ENCODE peak calls at places on chromosomes 2 and 18, in seven cellular contexts. V is astrocyte of the spinal cord, Y is pancreas, K is GM12865, H is BJ, N is AG04450, W is esophagus squamous epithelium. J is an unnamed sample.

GRCh38 chr2:49294225-49294624 is 139.9 kb upstream of the FSHR start:
- DNase-seq in V (no peak), Y (no peak), K (no peak), H (no peak), N (no peak), W (no peak), J (no peak)

GRCh38 chr2:239225456-239225855 is 175.4 kb downstream of the HDAC4 start:
- DNase-seq in V (no peak), Y (no peak), K (no peak), H (no peak), N (no peak), W (no peak), J (no peak)

GRCh38 chr2:132037527-132038178 is 124.1 kb downstream of the ANKRD30BL start:
- DNase-seq in V (peak), Y (peak), K (no peak), H (no peak), N (no peak), W (no peak), J (no peak)

GRCh38 chr2:11876436-11876835 is 130.0 kb downstream of the LPIN1 start:
- DNase-seq in V (no peak), Y (no peak), K (no peak), H (no peak), N (no peak), W (no peak), J (no peak)

GRCh38 chr2:667332-668000 is 9.7 kb downstream of the TMEM18 start:
- DNase-seq in V (peak), Y (no peak), K (no peak), H (no peak), N (peak), W (no peak), J (no peak)

GRCh38 chr18:74976331-74976909 is 232.5 kb downstream of the PTGR3 start:
- DNase-seq in V (no peak), Y (no peak), K (no peak), H (no peak), N (no peak), W (no peak), J (no peak)

GRCh38 chr2:176931588-176932563 is 280.7 kb upstream of the HNRNPA3 start:
- DNase-seq in V (peak), Y (no peak), K (peak), H (no peak), N (no peak), W (no peak), J (no peak)

GRCh38 chr2:28613616-28614501 is 118.0 kb downstream of the PLB1 start:
- DNase-seq in V (peak), Y (peak), K (no peak), H (no peak), N (peak), W (no peak), J (no peak)

GRCh38 chr2:121095257-121096080 is 189.5 kb downstream of the TFCP2L1 start:
- DNase-seq in V (peak), Y (peak), K (peak), H (no peak), N (no peak), W (no peak), J (peak)

GRCh38 chr2:58494059-58494458 is 252.9 kb upstream of the FANCL start:
- DNase-seq in V (no peak), Y (no peak), K (no peak), H (no peak), N (no peak), W (no peak), J (no peak)

GRCh38 chr2:182330451-182331325 is 96.1 kb downstream of the PDE1A start:
- DNase-seq in V (no peak), Y (no peak), K (no peak), H (no peak), N (no peak), W (no peak), J (no peak)

GRCh38 chr18:42114310-42114943 is 159.4 kb downstream of the PIK3C3 start:
- DNase-seq in V (peak), Y (peak), K (peak), H (peak), N (peak), W (no peak), J (peak)

GRCh38 chr2:209872675-209873074 is 101.0 kb downstream of the UNC80 start:
- DNase-seq in V (peak), Y (no peak), K (no peak), H (no peak), N (no peak), W (no peak), J (peak)

GRCh38 chr2:18545384-18545783 is 15.1 kb downstream of the RDH14 start:
- DNase-seq in V (peak), Y (no peak), K (no peak), H (no peak), N (no peak), W (no peak), J (no peak)

GRCh38 chr2:70565039-70565731 is 11.6 kb upstream of the TGFA start:
- DNase-seq in V (no peak), Y (no peak), K (no peak), H (no peak), N (no peak), W (no peak), J (peak)

GRCh38 chr2:212361174-212361756 is 177.3 kb downstream of the ERBB4 start:
- DNase-seq in V (no peak), Y (no peak), K (no peak), H (no peak), N (no peak), W (no peak), J (no peak)

GRCh38 chr2:225367482-225367881 is 32.0 kb upstream of the NYAP2 start:
- DNase-seq in V (peak), Y (no peak), K (no peak), H (no peak), N (no peak), W (no peak), J (no peak)

GRCh38 chr2:238876232-238876630 is 28.3 kb downstream of the TWIST2 start:
- DNase-seq in V (no peak), Y (no peak), K (no peak), H (no peak), N (no peak), W (no peak), J (no peak)

GRCh38 chr18:58400337-58400885 is 228.5 kb downstream of the ALPK2 start:
- DNase-seq in V (no peak), Y (no peak), K (no peak), H (peak), N (no peak), W (no peak), J (no peak)

GRCh38 chr2:186098821-186099220 is 360.2 kb downstream of the FSIP2 start:
- DNase-seq in V (peak), Y (no peak), K (no peak), H (no peak), N (no peak), W (no peak), J (no peak)

GRCh38 chr2:216680951-216681629 is 14.3 kb downstream of the IGFBP5 start:
- DNase-seq in V (no peak), Y (no peak), K (no peak), H (no peak), N (no peak), W (no peak), J (no peak)

GRCh38 chr18:77248873-77249582 is 620 bp upstream of the GALR1 start:
- DNase-seq in V (no peak), Y (no peak), K (no peak), H (no peak), N (no peak), W (no peak), J (no peak)
- H3K4me3 ChIP-seq in V (peak), Y (peak), K (no peak), H (no peak), N (peak), W (peak), J (peak)

GRCh38 chr2:155266579-155266978 is 568.1 kb downstream of the KCNJ3 start:
- DNase-seq in V (no peak), Y (no peak), K (peak), H (no peak), N (no peak), W (no peak), J (no peak)
- TF ChIP-seq CTCF in V (no peak), Y (no peak), K (peak), H (no peak), N (no peak), W (no peak), J (no peak)

DNA sequence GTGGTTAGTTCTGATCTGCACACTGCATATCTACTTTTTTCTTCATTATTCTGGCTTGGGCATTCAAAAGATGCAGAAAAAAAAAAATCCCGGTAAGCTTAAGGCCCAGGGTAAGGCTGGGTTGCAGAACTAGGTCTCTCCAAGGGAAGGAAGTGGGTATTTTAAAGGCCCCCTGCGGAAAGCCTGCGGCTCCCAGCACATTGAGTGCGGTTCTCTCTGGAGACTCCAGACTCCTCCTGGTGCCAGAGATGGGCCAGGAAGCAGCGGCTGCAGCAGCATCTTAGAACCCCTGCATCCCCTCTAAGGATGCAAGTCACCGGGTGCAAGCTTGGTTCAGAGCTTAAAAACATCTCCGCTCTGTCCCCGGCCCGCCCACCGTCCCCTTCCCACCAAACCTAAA is 49.5 kb downstream of the TGIF1 start:
- DNase-seq in V (no peak), Y (no peak), K (no peak), H (no peak), N (no peak), W (no peak), J (no peak)
- H3K4me3 ChIP-seq in V (peak), Y (no peak), K (no peak), H (peak), N (peak), W (peak), J (peak)

GRCh38 chr2:157876066-157876770 is at the start of gene ACVR1:
- DNase-seq in V (peak), Y (peak), K (peak), H (peak), N (peak), W (peak), J (peak)
- TF ChIP-seq CTCF in V (peak), Y (no peak), K (peak), H (peak), N (peak), W (peak), J (peak)

DNA sequence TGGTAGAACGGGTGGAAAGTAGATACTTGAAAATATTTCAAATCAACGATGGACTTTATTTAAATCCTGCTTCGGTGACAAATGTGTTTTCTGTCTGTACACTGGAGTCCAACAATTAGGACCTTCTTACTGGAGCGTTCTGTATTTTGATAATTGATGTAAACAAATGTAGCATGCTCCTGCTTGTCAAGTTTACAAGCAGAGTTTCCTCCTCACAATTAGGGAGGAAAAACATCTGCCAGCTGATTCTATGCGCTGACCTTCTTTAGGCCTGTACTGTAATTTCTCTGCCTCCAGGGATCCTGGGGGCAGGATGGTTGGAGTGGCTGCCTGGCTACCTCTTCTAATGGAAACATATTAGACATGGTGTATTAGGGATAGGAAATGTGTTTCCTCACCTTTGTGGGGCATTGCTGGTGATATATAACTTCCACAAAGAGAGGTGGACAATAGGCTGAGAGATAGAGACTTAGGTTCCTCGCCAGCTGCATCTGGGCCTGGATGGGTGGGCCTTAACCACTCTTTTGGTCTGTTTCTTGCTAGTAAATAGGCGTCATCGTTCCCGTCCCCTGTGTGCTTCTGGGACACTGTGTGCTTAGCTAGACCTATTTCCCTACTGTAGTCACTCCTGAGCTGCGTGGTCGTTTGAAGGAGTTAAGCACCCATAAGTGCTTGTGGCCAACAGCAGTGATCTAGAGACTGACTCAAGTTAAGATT is 19.3 kb downstream of the GATA6 start:
- DNase-seq in V (no peak), Y (no peak), K (no peak), H (no peak), N (no peak), W (no peak), J (no peak)
- H3K4me3 ChIP-seq in V (no peak), Y (no peak), K (no peak), H (no peak), N (no peak), W (no peak), J (no peak)

GRCh38 chr18:2083691-2084090 is 487.6 kb downstream of the METTL4 start:
- DNase-seq in V (no peak), Y (no peak), K (peak), H (no peak), N (no peak), W (no peak), J (no peak)
- TF ChIP-seq CTCF in V (no peak), Y (no peak), K (peak), H (no peak), N (no peak), W (no peak), J (no peak)

DNA sequence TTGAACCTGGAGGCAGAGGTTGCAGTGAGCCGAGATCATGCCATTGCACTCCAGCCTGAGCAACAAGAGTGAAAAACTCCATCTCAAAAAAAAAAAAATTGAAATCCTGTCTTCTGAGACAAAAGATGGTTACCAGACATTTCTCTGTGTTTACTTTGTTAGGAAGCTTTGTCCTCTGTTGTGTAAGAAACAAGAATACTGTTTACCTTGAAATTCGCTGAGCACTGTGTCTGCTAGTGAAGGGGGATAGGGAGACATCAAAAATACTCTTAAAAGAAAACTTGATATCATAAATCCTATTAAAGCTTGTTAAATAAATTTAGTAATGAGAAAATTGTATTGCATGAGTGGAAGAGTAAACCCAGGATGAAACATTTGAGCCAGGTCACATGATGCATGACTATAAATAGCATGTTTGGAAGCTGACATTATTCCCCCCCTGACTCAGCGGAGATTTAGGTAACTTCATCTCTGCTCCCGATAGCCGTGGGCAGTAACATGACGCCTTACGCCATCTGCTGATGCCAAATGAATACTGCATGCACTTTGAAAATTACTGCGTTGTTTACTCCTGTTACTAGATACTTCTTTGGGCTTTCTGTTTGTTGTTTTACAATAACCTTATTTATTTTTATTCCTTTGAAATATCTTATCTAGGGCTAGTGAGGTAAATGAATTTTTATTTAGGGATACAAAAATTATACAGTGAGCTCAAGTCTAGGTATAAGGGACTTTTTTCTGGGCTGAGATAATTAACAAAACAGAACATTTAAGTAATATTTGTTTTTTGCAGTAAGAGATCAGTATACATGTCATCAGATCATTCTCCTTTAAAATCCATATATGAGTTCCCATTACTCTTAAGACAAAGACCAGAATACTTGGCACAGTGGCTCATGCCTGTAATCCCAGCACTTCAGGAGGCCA is 134.9 kb downstream of the MAP3K20 start:
- DNase-seq in V (peak), Y (no peak), K (peak), H (peak), N (peak), W (peak), J (peak)
- H3K4me3 ChIP-seq in V (no peak), Y (no peak), K (no peak), H (no peak), N (no peak), W (no peak), J (no peak)

DNA sequence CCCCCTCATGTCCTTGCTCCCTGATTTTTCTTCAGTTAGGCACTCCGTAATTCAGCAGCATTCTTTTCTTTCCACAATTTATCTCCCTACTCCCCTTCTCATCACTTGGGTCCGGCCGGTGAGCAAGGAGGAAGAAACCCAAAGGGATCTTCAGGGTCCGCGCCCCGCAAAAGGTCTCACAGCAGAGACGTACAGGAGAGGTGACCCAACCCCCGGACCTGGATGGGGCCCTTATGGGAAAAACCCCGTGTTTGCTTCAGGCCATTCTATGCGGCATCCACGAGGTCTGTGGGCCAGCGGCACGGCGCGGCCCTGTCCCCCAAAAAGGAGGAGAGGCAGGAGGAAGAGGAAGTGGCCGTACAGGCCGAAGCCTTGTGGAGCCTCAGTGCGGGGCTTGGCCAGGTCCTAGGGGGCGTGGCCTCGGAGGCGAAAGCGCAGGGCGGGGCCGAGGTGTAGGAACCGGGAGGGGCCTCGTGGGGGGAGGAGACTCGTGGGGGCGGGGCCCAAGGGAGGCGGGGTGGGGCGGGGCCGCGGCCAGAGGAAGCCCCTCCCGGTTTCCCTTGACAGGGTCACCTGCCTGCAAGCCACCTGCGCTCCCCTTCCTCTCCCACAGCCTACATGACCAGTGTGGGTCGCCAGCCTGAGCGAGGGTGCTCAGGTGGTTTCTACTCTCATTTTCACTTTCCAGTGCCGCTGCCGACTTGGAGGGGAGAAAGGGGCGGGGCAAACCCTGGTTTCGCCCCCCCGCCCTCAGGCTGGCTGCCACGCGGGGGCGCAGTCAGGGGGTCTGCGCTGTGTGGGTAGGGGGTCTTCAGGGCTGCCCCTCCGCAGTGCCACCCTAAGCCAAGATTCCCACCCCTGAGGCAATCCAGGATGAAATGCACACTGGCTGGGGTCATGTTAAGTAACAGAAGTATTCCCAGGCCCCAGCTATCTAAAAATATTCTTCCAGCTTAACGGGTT is 156.4 kb upstream of the XPO1 start:
- DNase-seq in V (peak), Y (peak), K (peak), H (no peak), N (peak), W (peak), J (peak)
- TF ChIP-seq CTCF in V (peak), Y (no peak), K (peak), H (peak), N (peak), W (peak), J (peak)

DNA sequence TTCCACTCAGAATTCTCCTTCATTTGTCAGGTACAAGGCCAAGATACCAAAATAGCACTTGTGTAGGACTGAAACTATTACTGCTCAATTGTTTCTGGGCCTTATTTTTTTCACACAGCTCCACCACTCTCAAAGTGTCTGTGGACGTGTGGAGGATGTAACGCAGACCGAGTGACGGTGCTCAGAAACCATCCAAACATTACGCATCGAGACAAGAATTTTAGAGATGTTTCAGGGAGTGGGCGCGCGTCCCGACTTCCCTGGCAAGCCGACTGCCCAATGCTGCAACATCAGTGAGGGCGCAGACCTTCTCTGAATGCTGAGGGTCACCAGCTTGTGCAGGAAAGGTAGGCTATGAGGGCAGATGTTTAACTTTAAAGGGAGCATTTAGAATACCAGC is 108.4 kb downstream of the GATA6 start:
- DNase-seq in V (no peak), Y (no peak), K (no peak), H (no peak), N (peak), W (no peak), J (no peak)
- H3K4me3 ChIP-seq in V (no peak), Y (no peak), K (no peak), H (no peak), N (no peak), W (no peak), J (no peak)

DNA sequence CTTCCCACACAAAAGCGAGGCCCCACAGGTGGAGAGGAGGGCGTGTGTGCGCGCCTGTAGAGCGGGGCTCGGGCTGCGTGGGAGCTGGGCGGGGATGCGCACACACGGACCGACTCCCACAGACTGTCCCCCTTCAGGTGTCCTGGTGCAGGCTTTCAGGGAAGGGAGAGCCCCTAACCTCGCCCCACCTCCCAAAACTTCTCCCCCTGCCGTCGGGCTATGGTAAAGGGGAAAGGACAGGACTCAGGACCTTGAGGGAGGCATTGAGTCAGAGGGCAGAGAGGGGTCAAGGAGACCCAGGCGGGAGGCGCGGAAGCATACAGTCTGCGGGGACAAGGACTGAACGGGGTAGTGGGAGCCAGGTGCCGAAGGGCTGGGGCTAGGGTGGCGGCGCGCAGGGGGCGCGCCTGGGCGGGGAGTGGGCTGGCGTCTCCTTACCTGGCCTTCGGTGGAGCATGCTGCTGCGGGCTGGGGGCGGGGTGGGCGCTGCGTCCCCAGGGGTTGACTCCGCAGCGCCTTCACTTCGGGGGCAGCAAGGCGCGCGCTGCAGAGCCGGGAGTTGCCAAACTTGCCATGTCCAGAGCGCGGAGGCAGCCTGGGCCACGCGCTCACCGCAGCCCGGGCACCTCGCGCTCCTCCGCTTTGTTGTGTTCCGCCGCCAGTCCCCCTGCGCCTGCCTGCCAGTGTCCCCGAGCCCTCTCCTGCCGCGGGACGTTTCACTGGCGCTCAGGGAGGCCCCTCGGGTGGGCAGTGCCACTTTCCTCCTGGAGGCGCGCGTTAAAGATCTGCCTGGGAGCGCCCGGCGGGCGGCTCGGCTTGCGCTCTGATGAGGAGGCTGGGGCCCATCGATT is 302.0 kb downstream of the NCKAP5 start:
- DNase-seq in V (peak), Y (peak), K (no peak), H (no peak), N (no peak), W (no peak), J (no peak)
- TF ChIP-seq CTCF in V (peak), Y (no peak), K (no peak), H (peak), N (peak), W (no peak), J (no peak)